ENCODE peak calls at places on chromosome 19, in ten cellular contexts. C is CD8-positive, alpha-beta T cell; S is left ventricle myocardium inferior; K is cardiac fibroblast; G is brain microvascular endothelial cell; E is A549; O is mammary epithelial cell; U is IMR-90; J is endodermal cell; T is testis. N is an unnamed sample.

GRCh38 chr19:13091400-13092161 is 11.1 kb downstream of the LYL1 start:
- DNase-seq in C (no peak), S (peak), K (peak), G (peak), E (no peak), O (no peak), U (peak), J (peak), T (peak), N (no peak)

GRCh38 chr19:53246498-53246897 is 8.2 kb downstream of the ZNF677 start:
- DNase-seq in C (no peak), S (no peak), K (no peak), G (no peak), E (no peak), O (no peak), U (no peak), J (no peak), T (no peak), N (peak)

GRCh38 chr19:28985201-28985600 is 227.8 kb downstream of the UQCRFS1 start:
- DNase-seq in C (no peak), S (no peak), K (no peak), G (no peak), E (no peak), O (no peak), U (no peak), J (peak), T (no peak), N (no peak)

GRCh38 chr19:27752530-27753184 is 1460.3 kb downstream of the UQCRFS1 start:
- DNase-seq in C (no peak), S (no peak), K (no peak), G (no peak), E (no peak), O (no peak), U (no peak), J (no peak), T (no peak), N (no peak)

GRCh38 chr19:7978196-7978825 is 27.1 kb downstream of the ELAVL1 start:
- DNase-seq in C (no peak), S (no peak), K (no peak), G (no peak), E (no peak), O (no peak), U (peak), J (no peak), T (no peak), N (no peak)

GRCh38 chr19:3773814-3774515 is 1.9 kb upstream of the RAX2 start:
- DNase-seq in C (no peak), S (no peak), K (no peak), G (no peak), E (no peak), O (no peak), U (no peak), J (peak), T (no peak), N (no peak)

GRCh38 chr19:2494447-2495129 is 18.7 kb downstream of the GADD45B start:
- DNase-seq in C (peak), S (peak), K (peak), G (peak), E (no peak), O (peak), U (peak), J (no peak), T (peak), N (peak)

GRCh38 chr19:32172761-32173160 is 172.6 kb upstream of the ZNF507 start:
- DNase-seq in C (no peak), S (no peak), K (no peak), G (no peak), E (no peak), O (no peak), U (no peak), J (no peak), T (no peak), N (no peak)

GRCh38 chr19:4454952-4455738 is 2.4 kb downstream of the UBXN6 start:
- DNase-seq in C (no peak), S (no peak), K (peak), G (peak), E (no peak), O (peak), U (peak), J (no peak), T (peak), N (no peak)

GRCh38 chr19:56377105-56377924 is 16.0 kb downstream of the ZNF582 start:
- DNase-seq in C (no peak), S (no peak), K (peak), G (peak), E (no peak), O (no peak), U (no peak), J (no peak), T (no peak), N (no peak)

GRCh38 chr19:2883686-2884439 is 16.7 kb downstream of the ZNF556 start:
- DNase-seq in C (no peak), S (no peak), K (no peak), G (no peak), E (no peak), O (no peak), U (no peak), J (no peak), T (peak), N (no peak)

GRCh38 chr19:47309608-47310007 is at the start of gene C5AR1:
- DNase-seq in C (no peak), S (peak), K (peak), G (no peak), E (no peak), O (no peak), U (no peak), J (no peak), T (peak), N (peak)

GRCh38 chr19:13476071-13476470 is 30.2 kb downstream of the CACNA1A start:
- DNase-seq in C (no peak), S (no peak), K (no peak), G (no peak), E (no peak), O (no peak), U (no peak), J (no peak), T (no peak), N (no peak)

DNA sequence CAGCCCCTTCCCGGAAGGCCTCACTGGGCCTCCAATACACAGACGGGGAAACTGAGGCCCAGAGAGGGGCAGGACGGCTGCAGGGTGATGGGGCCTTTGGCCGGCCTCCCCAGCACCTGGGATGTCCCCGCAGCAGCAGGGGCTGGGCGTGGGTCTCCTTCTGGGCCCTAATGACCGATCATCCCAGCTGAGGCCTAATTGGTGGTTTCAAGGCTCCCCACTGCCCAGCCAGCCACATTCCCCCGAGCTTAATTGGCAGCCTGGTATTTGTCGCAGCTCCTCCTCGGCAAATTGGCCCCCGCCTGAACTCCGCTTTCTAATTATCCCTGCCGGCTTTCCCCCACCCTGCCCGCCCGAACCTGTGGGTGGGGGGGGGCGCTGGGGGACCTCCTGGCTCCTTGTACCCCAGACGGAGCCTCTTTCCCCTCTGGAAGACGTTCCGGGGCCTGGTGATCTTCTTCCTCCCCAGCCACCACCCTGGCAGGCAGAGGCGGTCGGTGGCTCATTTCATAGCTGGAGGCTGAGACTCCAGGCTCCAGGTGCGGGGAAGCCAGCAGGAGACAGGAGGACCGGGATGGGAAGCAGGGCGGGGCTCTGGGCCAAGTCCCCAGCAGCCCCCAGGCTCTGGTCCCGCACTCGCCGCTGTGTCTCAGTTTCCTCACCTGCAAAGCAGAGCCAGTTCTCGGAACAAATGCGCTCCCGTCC is 27.2 kb upstream of the WDR18 start:
- DNase-seq in C (no peak), S (no peak), K (no peak), G (no peak), E (no peak), O (no peak), U (peak), J (peak), T (no peak), N (no peak)
- H3K4me3 ChIP-seq in C (no peak), S (no peak), K (no peak), G (no peak), E (no peak), O (no peak), U (no peak), J (no peak), T (no peak), N (no peak)

GRCh38 chr19:35813043-35813890 is 622 bp upstream of the PRODH2 start:
- DNase-seq in C (no peak), S (no peak), K (no peak), G (no peak), E (no peak), O (no peak), U (no peak), J (no peak), T (no peak), N (no peak)

GRCh38 chr19:35816846-35817245 is 4.2 kb upstream of the PRODH2 start:
- DNase-seq in C (no peak), S (no peak), K (no peak), G (no peak), E (no peak), O (no peak), U (no peak), J (no peak), T (no peak), N (no peak)

GRCh38 chr19:35811317-35812219 is 1.1 kb downstream of the PRODH2 start:
- DNase-seq in C (no peak), S (no peak), K (no peak), G (no peak), E (no peak), O (no peak), U (no peak), J (no peak), T (no peak), N (no peak)

GRCh38 chr19:35816262-35816661 is 3.6 kb upstream of the PRODH2 start:
- DNase-seq in C (no peak), S (no peak), K (no peak), G (no peak), E (no peak), O (no peak), U (no peak), J (no peak), T (no peak), N (no peak)

GRCh38 chr19:35812220-35813042 is at the start of gene PRODH2:
- DNase-seq in C (no peak), S (no peak), K (no peak), G (no peak), E (no peak), O (no peak), U (no peak), J (no peak), T (no peak), N (no peak)
- TF ChIP-seq CTCF in C (no peak), S (no peak), K (no peak), G (no peak), E (no peak), O (no peak), U (no peak), J (no peak), T (no peak), N (no peak)

GRCh38 chr19:35639863-35640262 is 1.7 kb upstream of the ETV2 start:
- DNase-seq in C (no peak), S (no peak), K (no peak), G (no peak), E (no peak), O (no peak), U (no peak), J (no peak), T (no peak), N (no peak)
- H3K4me3 ChIP-seq in C (no peak), S (no peak), K (no peak), G (no peak), E (no peak), O (no peak), U (no peak), J (no peak), T (no peak), N (no peak)

GRCh38 chr19:6777434-6777833 is 4.9 kb downstream of the VAV1 start:
- DNase-seq in C (no peak), S (no peak), K (no peak), G (no peak), E (no peak), O (no peak), U (no peak), J (no peak), T (no peak), N (no peak)
- TF ChIP-seq CTCF in C (no peak), S (no peak), K (no peak), G (no peak), E (no peak), O (no peak), U (no peak), J (no peak), T (no peak), N (no peak)

DNA sequence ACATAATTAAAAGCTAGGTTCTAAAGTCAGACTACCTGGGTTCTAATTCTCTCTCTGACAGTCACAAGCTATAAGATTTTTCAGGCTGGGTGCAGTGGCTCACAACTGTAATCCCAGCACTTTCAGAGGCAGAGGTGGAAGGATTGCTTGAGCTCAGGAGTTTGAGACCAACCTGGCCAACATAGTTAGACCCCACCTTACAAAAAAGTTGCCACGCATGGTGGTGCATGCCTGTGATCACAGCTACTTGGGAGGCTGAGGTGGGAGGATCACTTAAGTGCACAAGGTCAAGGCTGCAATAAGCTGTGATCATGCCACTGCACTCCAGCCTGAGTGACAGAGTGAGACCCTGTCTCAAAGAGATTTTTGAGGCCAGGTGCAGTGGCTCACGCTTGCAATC is 6.0 kb downstream of the NFKBID start:
- DNase-seq in C (no peak), S (no peak), K (no peak), G (no peak), E (no peak), O (no peak), U (no peak), J (no peak), T (no peak), N (no peak)
- H3K4me3 ChIP-seq in C (no peak), S (no peak), K (no peak), G (no peak), E (no peak), O (no peak), U (no peak), J (no peak), T (no peak), N (no peak)

GRCh38 chr19:805161-805561 is 7.9 kb downstream of the PTBP1 start:
- DNase-seq in C (no peak), S (no peak), K (no peak), G (no peak), E (no peak), O (no peak), U (no peak), J (no peak), T (no peak), N (no peak)
- TF ChIP-seq CTCF in C (no peak), S (no peak), K (no peak), G (no peak), E (no peak), O (no peak), U (no peak), J (no peak), T (peak), N (peak)

DNA sequence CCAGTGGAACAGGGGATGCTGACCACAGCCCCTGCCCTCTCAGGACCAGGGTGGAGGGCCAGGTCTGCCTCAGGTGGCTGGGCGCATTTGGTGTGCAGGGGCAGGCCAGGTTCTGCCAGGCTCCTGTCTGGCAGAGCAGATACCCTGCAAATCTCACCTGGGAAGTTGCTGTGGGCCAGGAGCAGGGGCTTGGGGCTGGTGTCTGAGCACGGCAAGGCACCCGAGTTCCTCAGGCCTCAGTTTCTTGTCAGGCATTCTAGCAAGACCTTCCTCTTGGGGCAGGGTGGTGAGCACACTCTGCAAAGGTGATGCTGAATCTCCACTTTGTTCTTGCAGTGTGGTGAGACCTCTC is 1.1 kb downstream of the CRTC1 start:
- DNase-seq in C (no peak), S (no peak), K (no peak), G (no peak), E (no peak), O (no peak), U (no peak), J (peak), T (no peak), N (no peak)
- H3K4me3 ChIP-seq in C (peak), S (peak), K (peak), G (peak), E (peak), O (no peak), U (peak), J (peak), T (no peak), N (no peak)

GRCh38 chr19:49666120-49666444 is 349 bp downstream of the BCL2L12 start:
- DNase-seq in C (no peak), S (no peak), K (no peak), G (no peak), E (no peak), O (no peak), U (no peak), J (no peak), T (no peak), N (no peak)

GRCh38 chr19:49662011-49662410 is 3.6 kb downstream of the IRF3 start:
- DNase-seq in C (no peak), S (no peak), K (no peak), G (no peak), E (no peak), O (no peak), U (no peak), J (no peak), T (no peak), N (no peak)

GRCh38 chr19:49665301-49666119 is at the start of the genes BCL2L12 and IRF3:
- DNase-seq in C (peak), S (peak), K (peak), G (peak), E (peak), O (peak), U (peak), J (peak), T (peak), N (peak)

GRCh38 chr19:49663224-49663623 is 2.4 kb downstream of the IRF3 start:
- DNase-seq in C (no peak), S (no peak), K (no peak), G (no peak), E (no peak), O (no peak), U (no peak), J (no peak), T (no peak), N (no peak)

DNA sequence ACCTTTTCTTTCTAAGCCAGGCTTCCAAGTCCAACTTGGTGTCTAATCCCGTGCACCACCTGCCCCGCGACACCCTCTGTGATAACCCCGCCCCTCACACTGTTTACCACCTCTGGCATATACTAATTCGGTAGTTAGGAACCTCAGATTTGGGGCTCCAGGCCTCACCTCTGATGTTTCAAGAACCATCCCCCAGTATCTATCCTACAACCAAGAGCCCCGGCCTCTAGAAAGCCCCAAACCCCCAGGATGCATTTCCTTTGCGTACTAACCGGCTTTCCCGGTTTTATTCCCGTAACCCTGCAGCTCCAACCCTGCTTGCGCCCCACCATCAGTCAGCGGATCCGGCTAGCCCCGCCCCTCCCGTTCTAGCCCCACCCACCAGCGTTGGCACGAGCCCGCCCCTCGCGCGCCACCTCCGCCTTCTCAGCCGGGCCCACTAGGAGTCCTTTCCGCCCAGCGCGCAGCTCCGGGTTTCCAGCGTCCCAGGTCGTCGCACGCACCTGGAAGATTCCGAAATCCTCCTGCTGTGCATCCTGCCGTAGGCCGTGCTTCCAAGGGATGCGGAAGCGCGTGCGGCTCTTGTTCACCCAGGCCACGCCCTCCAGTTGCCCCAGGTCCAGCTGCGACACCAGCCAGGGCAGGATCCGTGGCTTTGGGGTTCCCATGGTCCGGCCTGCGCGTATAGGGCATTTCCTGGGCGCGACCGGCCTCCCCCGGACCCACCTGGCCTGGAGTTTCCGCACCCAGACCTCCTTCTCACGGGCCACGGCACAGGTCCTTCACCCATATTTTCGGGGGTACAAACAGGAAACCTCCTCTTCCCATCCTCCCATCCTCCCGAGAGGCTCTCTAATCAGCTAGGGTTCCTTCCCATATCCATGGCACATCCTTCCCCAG is 1.2 kb downstream of the IRF3 start:
- DNase-seq in C (peak), S (peak), K (peak), G (peak), E (peak), O (peak), U (peak), J (peak), T (peak), N (peak)
- TF ChIP-seq CTCF in C (peak), S (peak), K (no peak), G (peak), E (no peak), O (peak), U (no peak), J (peak), T (peak), N (peak)

DNA sequence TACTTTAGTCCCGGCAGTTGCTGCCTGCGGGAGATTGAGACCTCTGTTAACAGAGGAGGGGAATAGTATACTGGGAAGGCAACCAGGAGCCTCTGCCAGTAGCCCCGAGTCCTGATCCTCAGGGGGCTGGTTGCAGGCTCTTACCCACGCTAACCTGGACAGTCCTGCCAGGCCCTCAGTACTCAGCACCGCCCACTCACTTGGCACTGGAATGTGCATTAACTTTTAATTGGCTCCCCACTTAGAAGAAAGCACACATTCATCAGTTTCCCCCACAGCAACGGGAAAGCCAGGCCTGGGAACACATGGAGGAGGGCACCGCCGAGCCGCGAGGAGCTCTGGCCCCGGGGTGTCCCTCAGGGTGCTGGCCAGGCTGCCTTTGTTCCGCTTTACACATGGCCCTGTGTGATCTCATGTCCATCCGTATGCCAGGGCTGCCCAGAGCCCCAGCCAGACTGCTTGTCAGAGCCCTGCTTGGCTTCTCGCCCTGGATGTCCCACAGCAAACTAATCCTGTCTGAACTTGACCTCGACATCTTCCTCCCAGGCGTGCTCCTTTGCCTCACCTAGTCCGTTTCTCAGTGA is 14.2 kb downstream of the BCKDHA start:
- DNase-seq in C (no peak), S (peak), K (no peak), G (no peak), E (no peak), O (peak), U (no peak), J (no peak), T (no peak), N (no peak)
- H3K4me3 ChIP-seq in C (no peak), S (no peak), K (no peak), G (no peak), E (no peak), O (no peak), U (no peak), J (no peak), T (no peak), N (no peak)